ENCODE peak calls at places on chromosomes 11 and 22, in nine cellular contexts. One of them, this sample, is unnamed.

GRCh38 chr22:47209077-47209514 is 446.6 kb downstream of the TBC1D22A start:
- DNase-seq in heart right ventricle: no peak
- DNase-seq in PC-3: no peak
- DNase-seq in neural progenitor cell: no peak
- DNase-seq in prostate gland: no peak
- DNase-seq in spleen: peak; percentile 40
- DNase-seq in A549: no peak
- DNase-seq in mesenchymal stem cell: no peak
- DNase-seq in tibial nerve: no peak
- DNase-seq in this sample: no peak

GRCh38 chr11:66043008-66043906 is 5.7 kb downstream of the GAL3ST3 start:
- DNase-seq in heart right ventricle: no peak
- DNase-seq in A549: no peak
- DNase-seq in neural progenitor cell: no peak
- DNase-seq in mesenchymal stem cell: no peak
- DNase-seq in tibial nerve: no peak
- DNase-seq in PC-3: no peak
- DNase-seq in spleen: peak; percentile 64
- DNase-seq in prostate gland: no peak
- DNase-seq in this sample: no peak

GRCh38 chr11:102810943-102811528 is 13.1 kb upstream of the MMP1 start:
- DNase-seq in mesenchymal stem cell: peak; percentile 49
- DNase-seq in prostate gland: no peak
- DNase-seq in neural progenitor cell: peak; percentile 31
- DNase-seq in heart right ventricle: no peak
- DNase-seq in spleen: no peak
- DNase-seq in tibial nerve: no peak
- DNase-seq in PC-3: peak; percentile 69
- DNase-seq in A549: peak; percentile 12
- DNase-seq in this sample: no peak

GRCh38 chr11:19674831-19675230 is 37.8 kb upstream of the NAV2 start:
- DNase-seq in PC-3: no peak
- DNase-seq in heart right ventricle: no peak
- DNase-seq in neural progenitor cell: no peak
- DNase-seq in tibial nerve: no peak
- DNase-seq in prostate gland: no peak
- DNase-seq in spleen: no peak
- DNase-seq in mesenchymal stem cell: no peak
- DNase-seq in A549: no peak
- DNase-seq in this sample: no peak

GRCh38 chr11:107785401-107785800 is 73.2 kb downstream of the SLC35F2 start:
- DNase-seq in neural progenitor cell: no peak
- DNase-seq in spleen: no peak
- DNase-seq in mesenchymal stem cell: peak; percentile 22
- DNase-seq in A549: no peak
- DNase-seq in tibial nerve: no peak
- DNase-seq in heart right ventricle: no peak
- DNase-seq in prostate gland: no peak
- DNase-seq in PC-3: no peak
- DNase-seq in this sample: no peak

GRCh38 chr11:73317373-73317772 is 9.3 kb downstream of the ARHGEF17 start:
- DNase-seq in A549: no peak
- DNase-seq in neural progenitor cell: no peak
- DNase-seq in PC-3: no peak
- DNase-seq in prostate gland: peak; percentile 40
- DNase-seq in spleen: no peak
- DNase-seq in mesenchymal stem cell: no peak
- DNase-seq in tibial nerve: no peak
- DNase-seq in heart right ventricle: peak; percentile 86
- DNase-seq in this sample: no peak

GRCh38 chr11:85098996-85099395 is 528.1 kb downstream of the DLG2 start:
- DNase-seq in A549: no peak
- DNase-seq in PC-3: no peak
- DNase-seq in tibial nerve: no peak
- DNase-seq in prostate gland: no peak
- DNase-seq in neural progenitor cell: no peak
- DNase-seq in heart right ventricle: no peak
- DNase-seq in spleen: no peak
- DNase-seq in mesenchymal stem cell: no peak
- DNase-seq in this sample: no peak

GRCh38 chr11:43790444-43790794 is 90.2 kb upstream of the ALKBH3 start:
- DNase-seq in heart right ventricle: no peak
- DNase-seq in mesenchymal stem cell: no peak
- DNase-seq in PC-3: peak; percentile 9
- DNase-seq in neural progenitor cell: no peak
- DNase-seq in A549: no peak
- DNase-seq in spleen: no peak
- DNase-seq in tibial nerve: no peak
- DNase-seq in prostate gland: no peak
- DNase-seq in this sample: no peak

GRCh38 chr11:117989351-117990102 is 3.3 kb downstream of the IL10RA start:
- DNase-seq in A549: no peak
- DNase-seq in prostate gland: no peak
- DNase-seq in tibial nerve: no peak
- DNase-seq in spleen: peak; percentile 67
- DNase-seq in neural progenitor cell: no peak
- DNase-seq in PC-3: no peak
- DNase-seq in mesenchymal stem cell: peak; percentile 11
- DNase-seq in heart right ventricle: no peak
- DNase-seq in this sample: no peak

GRCh38 chr11:117983163-117983475 is 3.1 kb upstream of the IL10RA start:
- DNase-seq in neural progenitor cell: no peak
- DNase-seq in spleen: peak; percentile 50
- DNase-seq in heart right ventricle: no peak
- DNase-seq in PC-3: no peak
- DNase-seq in A549: no peak
- DNase-seq in tibial nerve: no peak
- DNase-seq in prostate gland: no peak
- DNase-seq in mesenchymal stem cell: no peak
- DNase-seq in this sample: peak; percentile 18

GRCh38 chr11:117985953-117986887 is at the start of gene IL10RA:
- DNase-seq in heart right ventricle: peak; percentile 74
- DNase-seq in spleen: peak; percentile 98
- DNase-seq in PC-3: no peak
- DNase-seq in neural progenitor cell: peak; percentile 94
- DNase-seq in prostate gland: peak; percentile 47
- DNase-seq in A549: peak; percentile 40
- DNase-seq in mesenchymal stem cell: peak; percentile 72
- DNase-seq in tibial nerve: peak; percentile 39
- DNase-seq in this sample: peak; percentile 92

GRCh38 chr11:117984471-117984870 is 1.7 kb upstream of the IL10RA start:
- DNase-seq in prostate gland: no peak
- DNase-seq in neural progenitor cell: no peak
- DNase-seq in mesenchymal stem cell: peak; percentile 44
- DNase-seq in spleen: no peak
- DNase-seq in PC-3: no peak
- DNase-seq in heart right ventricle: no peak
- DNase-seq in A549: no peak
- DNase-seq in tibial nerve: no peak
- DNase-seq in this sample: no peak

DNA sequence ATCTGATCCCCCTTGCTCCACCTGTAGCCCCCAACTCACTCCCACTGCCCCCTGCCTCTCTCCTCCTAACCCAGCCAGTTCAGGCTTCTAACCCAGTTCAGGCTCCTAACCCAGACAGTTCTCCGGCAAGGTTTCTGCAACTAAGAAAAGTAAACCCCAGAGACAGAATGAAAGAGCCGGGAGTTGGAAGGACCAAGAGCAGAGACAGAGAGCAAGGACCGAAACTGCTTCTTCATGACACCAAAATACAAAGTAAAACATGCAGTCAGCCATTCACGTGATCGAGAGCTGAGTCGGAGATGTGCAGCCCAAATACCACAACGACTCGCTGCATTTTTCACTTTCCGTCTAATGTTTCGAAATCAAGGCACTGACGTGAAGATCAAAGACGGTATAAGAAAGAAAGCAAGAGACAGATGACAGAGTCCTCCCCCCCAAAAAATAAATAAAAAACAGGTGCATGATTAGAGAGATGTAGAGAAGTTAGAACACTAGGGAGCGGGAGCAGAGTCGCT is 844 bp downstream of the IL10RA start:
- DNase-seq in mesenchymal stem cell: peak; percentile 17
- DNase-seq in PC-3: peak; percentile 25
- DNase-seq in prostate gland: no peak
- DNase-seq in neural progenitor cell: no peak
- DNase-seq in tibial nerve: no peak
- DNase-seq in heart right ventricle: no peak
- DNase-seq in A549: no peak
- DNase-seq in spleen: peak; percentile 74
- DNase-seq in this sample: no peak
- H3K4me1 ChIP-seq in mesenchymal stem cell: peaks cover 10% of the 10 kb centered on the region
- H3K4me1 ChIP-seq in PC-3: no peaks in the 10 kb centered on the region
- H3K4me1 ChIP-seq in prostate gland: no peaks in the 10 kb centered on the region
- H3K4me1 ChIP-seq in neural progenitor cell: no peaks in the 10 kb centered on the region
- H3K4me1 ChIP-seq in tibial nerve: peaks cover 12% of the 10 kb centered on the region
- H3K4me1 ChIP-seq in heart right ventricle: no peaks in the 10 kb centered on the region
- H3K4me1 ChIP-seq in A549: no peaks in the 10 kb centered on the region
- H3K4me1 ChIP-seq in spleen: peaks cover 18% of the 10 kb centered on the region
- H3K4me1 ChIP-seq in this sample: no peaks in the 10 kb centered on the region

GRCh38 chr22:23166038-23166831 is 14.1 kb upstream of the BCR start:
- DNase-seq in mesenchymal stem cell: no peak
- DNase-seq in prostate gland: no peak
- DNase-seq in PC-3: no peak
- DNase-seq in neural progenitor cell: no peak
- DNase-seq in tibial nerve: no peak
- DNase-seq in heart right ventricle: no peak
- DNase-seq in spleen: no peak
- DNase-seq in A549: no peak
- DNase-seq in this sample: no peak
- H3K4me1 ChIP-seq in mesenchymal stem cell: no peaks in the 10 kb centered on the region
- H3K4me1 ChIP-seq in prostate gland: peaks cover 6% of the 10 kb centered on the region
- H3K4me1 ChIP-seq in PC-3: no peaks in the 10 kb centered on the region
- H3K4me1 ChIP-seq in neural progenitor cell: peaks cover 21% of the 10 kb centered on the region
- H3K4me1 ChIP-seq in tibial nerve: no peaks in the 10 kb centered on the region
- H3K4me1 ChIP-seq in heart right ventricle: no peaks in the 10 kb centered on the region
- H3K4me1 ChIP-seq in spleen: no peaks in the 10 kb centered on the region
- H3K4me1 ChIP-seq in A549: no peaks in the 10 kb centered on the region
- H3K4me1 ChIP-seq in this sample: no peaks in the 10 kb centered on the region

GRCh38 chr11:118922745-118923627 is 2.7 kb downstream of the BCL9L start:
- DNase-seq in mesenchymal stem cell: peak; percentile 14
- DNase-seq in PC-3: no peak
- DNase-seq in prostate gland: no peak
- DNase-seq in heart right ventricle: no peak
- DNase-seq in spleen: peak; percentile 72
- DNase-seq in tibial nerve: no peak
- DNase-seq in neural progenitor cell: no peak
- DNase-seq in A549: no peak
- DNase-seq in this sample: peak; percentile 25

GRCh38 chr11:118921929-118922744 is 3.6 kb downstream of the BCL9L start:
- DNase-seq in spleen: peak; percentile 83
- DNase-seq in A549: peak; percentile 91
- DNase-seq in neural progenitor cell: peak; percentile 85
- DNase-seq in mesenchymal stem cell: peak; percentile 83
- DNase-seq in prostate gland: peak; percentile 87
- DNase-seq in heart right ventricle: peak; percentile 83
- DNase-seq in PC-3: peak; percentile 88
- DNase-seq in tibial nerve: peak; percentile 59
- DNase-seq in this sample: peak; percentile 83

GRCh38 chr11:118921121-118921928 is 4.4 kb downstream of the BCL9L start:
- DNase-seq in mesenchymal stem cell: peak; percentile 98
- DNase-seq in neural progenitor cell: peak; percentile 77
- DNase-seq in tibial nerve: peak; percentile 68
- DNase-seq in prostate gland: no peak
- DNase-seq in PC-3: peak; percentile 77
- DNase-seq in A549: peak; percentile 89
- DNase-seq in heart right ventricle: peak; percentile 54
- DNase-seq in spleen: peak; percentile 76
- DNase-seq in this sample: peak; percentile 63

GRCh38 chr11:118924591-118925585 is 838 bp downstream of the BCL9L start:
- DNase-seq in heart right ventricle: peak; percentile 69
- DNase-seq in mesenchymal stem cell: peak; percentile 60
- DNase-seq in prostate gland: no peak
- DNase-seq in tibial nerve: no peak
- DNase-seq in A549: peak; percentile 49
- DNase-seq in PC-3: peak; percentile 54
- DNase-seq in neural progenitor cell: peak; percentile 81
- DNase-seq in spleen: peak; percentile 92
- DNase-seq in this sample: peak; percentile 71

GRCh38 chr11:118923721-118924587 is 1.8 kb downstream of the BCL9L start:
- DNase-seq in PC-3: peak; percentile 32
- DNase-seq in heart right ventricle: no peak
- DNase-seq in A549: no peak
- DNase-seq in mesenchymal stem cell: no peak
- DNase-seq in neural progenitor cell: no peak
- DNase-seq in tibial nerve: no peak
- DNase-seq in prostate gland: no peak
- DNase-seq in spleen: no peak
- DNase-seq in this sample: no peak
- H3K4me1 ChIP-seq in PC-3: peaks cover 69% of the 10 kb centered on the region
- H3K4me1 ChIP-seq in heart right ventricle: peaks cover 65% of the 10 kb centered on the region
- H3K4me1 ChIP-seq in A549: peaks cover 26% of the 10 kb centered on the region
- H3K4me1 ChIP-seq in mesenchymal stem cell: peaks cover 53% of the 10 kb centered on the region
- H3K4me1 ChIP-seq in neural progenitor cell: peaks cover 66% of the 10 kb centered on the region
- H3K4me1 ChIP-seq in tibial nerve: peaks cover 59% of the 10 kb centered on the region
- H3K4me1 ChIP-seq in prostate gland: peaks cover 48% of the 10 kb centered on the region
- H3K4me1 ChIP-seq in spleen: peaks cover 61% of the 10 kb centered on the region
- H3K4me1 ChIP-seq in this sample: peaks cover 32% of the 10 kb centered on the region

GRCh38 chr11:128717581-128717980 is 23.7 kb downstream of the FLI1 start:
- DNase-seq in neural progenitor cell: no peak
- DNase-seq in prostate gland: no peak
- DNase-seq in spleen: no peak
- DNase-seq in tibial nerve: no peak
- DNase-seq in A549: no peak
- DNase-seq in mesenchymal stem cell: no peak
- DNase-seq in heart right ventricle: no peak
- DNase-seq in PC-3: no peak
- DNase-seq in this sample: no peak

GRCh38 chr11:128719556-128719824 is 25.6 kb downstream of the FLI1 start:
- DNase-seq in PC-3: no peak
- DNase-seq in spleen: no peak
- DNase-seq in A549: no peak
- DNase-seq in mesenchymal stem cell: no peak
- DNase-seq in prostate gland: no peak
- DNase-seq in tibial nerve: no peak
- DNase-seq in heart right ventricle: no peak
- DNase-seq in neural progenitor cell: no peak
- DNase-seq in this sample: no peak

GRCh38 chr11:128716661-128717210 is 22.9 kb downstream of the FLI1 start:
- DNase-seq in neural progenitor cell: peak; percentile 27
- DNase-seq in A549: no peak
- DNase-seq in prostate gland: no peak
- DNase-seq in spleen: peak; percentile 82
- DNase-seq in tibial nerve: no peak
- DNase-seq in mesenchymal stem cell: peak; percentile 85
- DNase-seq in heart right ventricle: no peak
- DNase-seq in PC-3: no peak
- DNase-seq in this sample: no peak

GRCh38 chr11:128718064-128718463 is 24.2 kb downstream of the FLI1 start:
- DNase-seq in PC-3: no peak
- DNase-seq in prostate gland: no peak
- DNase-seq in tibial nerve: no peak
- DNase-seq in A549: no peak
- DNase-seq in spleen: no peak
- DNase-seq in neural progenitor cell: no peak
- DNase-seq in heart right ventricle: no peak
- DNase-seq in mesenchymal stem cell: no peak
- DNase-seq in this sample: no peak

GRCh38 chr11:128720522-128720985 is 26.7 kb downstream of the FLI1 start:
- DNase-seq in mesenchymal stem cell: peak; percentile 61
- DNase-seq in prostate gland: no peak
- DNase-seq in tibial nerve: no peak
- DNase-seq in neural progenitor cell: peak; percentile 68
- DNase-seq in A549: no peak
- DNase-seq in heart right ventricle: peak; percentile 20
- DNase-seq in spleen: peak; percentile 88
- DNase-seq in PC-3: no peak
- DNase-seq in this sample: peak; percentile 46
- H3K4me1 ChIP-seq in mesenchymal stem cell: no peaks in the 10 kb centered on the region
- H3K4me1 ChIP-seq in prostate gland: no peaks in the 10 kb centered on the region
- H3K4me1 ChIP-seq in tibial nerve: peaks cover 69% of the 10 kb centered on the region
- H3K4me1 ChIP-seq in neural progenitor cell: peaks cover 31% of the 10 kb centered on the region
- H3K4me1 ChIP-seq in A549: no peaks in the 10 kb centered on the region
- H3K4me1 ChIP-seq in heart right ventricle: peaks cover 81% of the 10 kb centered on the region
- H3K4me1 ChIP-seq in spleen: peaks cover 95% of the 10 kb centered on the region
- H3K4me1 ChIP-seq in PC-3: no peaks in the 10 kb centered on the region
- H3K4me1 ChIP-seq in this sample: peaks cover 23% of the 10 kb centered on the region